ENCODE peak calls at places on chromosome X, in four cellular contexts. K is K562, I is H1, U is GM12878. X is an unnamed sample.

GRCh38 chrX:21166302-21166982 is 207.8 kb upstream of the CNKSR2 start:
- DNase-seq in K (no peak), I (no peak), U (no peak), X (no peak)

GRCh38 chrX:133676344-133677122 is 261.2 kb upstream of the GPC4 start:
- DNase-seq in K (no peak), I (no peak), U (no peak), X (no peak)

GRCh38 chrX:5113128-5113527 is 1115.5 kb downstream of the NLGN4X start:
- DNase-seq in K (no peak), I (no peak), U (no peak), X (no peak)

GRCh38 chrX:67939270-67939669 is 395.4 kb downstream of the AR start:
- DNase-seq in K (no peak), I (no peak), U (no peak), X (no peak)

GRCh38 chrX:96987228-96987627 is 103.5 kb downstream of the RPA4 start:
- DNase-seq in K (no peak), I (no peak), U (no peak), X (no peak)

GRCh38 chrX:40171513-40172168 is 73.9 kb upstream of the BCOR start:
- DNase-seq in K (peak), I (peak), U (no peak), X (no peak)

GRCh38 chrX:150690126-150690525 is 3.1 kb upstream of the MTMR1 start:
- DNase-seq in K (no peak), I (no peak), U (no peak), X (no peak)

GRCh38 chrX:29792335-29792734 is 423.0 kb upstream of the MAGEB2 start:
- DNase-seq in K (no peak), I (no peak), U (no peak), X (no peak)

GRCh38 chrX:17020371-17020770 is 73.9 kb downstream of the REPS2 start:
- DNase-seq in K (no peak), I (no peak), U (no peak), X (no peak)

GRCh38 chrX:10199212-10199611 is 42.4 kb downstream of the CLCN4 start:
- DNase-seq in K (no peak), I (no peak), U (no peak), X (no peak)

GRCh38 chrX:108312011-108312410 is 126.2 kb downstream of the COL4A6 start:
- DNase-seq in K (no peak), I (no peak), U (no peak), X (no peak)

GRCh38 chrX:11949291-11949690 is 189.0 kb upstream of the FRMPD4 start:
- DNase-seq in K (no peak), I (no peak), U (no peak), X (no peak)

GRCh38 chrX:101287402-101287801 is 3.7 kb downstream of the TAF7L start:
- DNase-seq in K (peak), I (no peak), U (peak), X (peak)

GRCh38 chrX:7972586-7972985 is 45.4 kb upstream of the PNPLA4 start:
- DNase-seq in K (no peak), I (no peak), U (no peak), X (no peak)

GRCh38 chrX:83759872-83760271 is 101.1 kb upstream of the CYLC1 start:
- DNase-seq in K (no peak), I (no peak), U (no peak), X (peak)

GRCh38 chrX:107205770-107206696 is at the start of the genes DNAAF6 and NUP62CL:
- DNase-seq in K (peak), I (peak), U (peak), X (peak)

GRCh38 chrX:39309018-39309620 is 507.9 kb downstream of the MID1IP1 start:
- DNase-seq in K (no peak), I (no peak), U (no peak), X (no peak)

GRCh38 chrX:68634649-68635227 is 12.7 kb upstream of the STARD8 start:
- DNase-seq in K (no peak), I (no peak), U (no peak), X (no peak)

GRCh38 chrX:120315776-120316175 is 4.5 kb upstream of the TMEM255A start:
- DNase-seq in K (no peak), I (no peak), U (no peak), X (no peak)

GRCh38 chrX:121456315-121456714 is 408.9 kb downstream of the GLUD2 start:
- DNase-seq in K (no peak), I (no peak), U (peak), X (no peak)

GRCh38 chrX:80807606-80808159 is 2.0 kb downstream of the BRWD3 start:
- DNase-seq in K (peak), I (no peak), U (no peak), X (peak)

GRCh38 chrX:124455966-124456365 is 109.6 kb downstream of the SH2D1A start:
- DNase-seq in K (no peak), I (no peak), U (no peak), X (no peak)

GRCh38 chrX:16892504-16893362 is 22.6 kb upstream of the RBBP7 start:
- DNase-seq in K (peak), I (peak), U (peak), X (peak)

GRCh38 chrX:39626749-39627148 is 471.0 kb downstream of the BCOR start:
- DNase-seq in K (no peak), I (no peak), U (no peak), X (no peak)

GRCh38 chrX:10633722-10634121 is 13.3 kb upstream of the MID1 start:
- DNase-seq in K (no peak), I (no peak), U (no peak), X (no peak)

GRCh38 chrX:130523460-130524394 is 121.9 kb downstream of the RBMX2 start:
- DNase-seq in K (peak), I (peak), U (no peak), X (peak)

GRCh38 chrX:85815203-85815751 is 232.1 kb downstream of the CHM start:
- DNase-seq in K (no peak), I (no peak), U (no peak), X (no peak)

GRCh38 chrX:71458866-71459265 is 74.0 kb upstream of the OGT start:
- DNase-seq in K (no peak), I (no peak), U (no peak), X (no peak)

GRCh38 chrX:51894697-51895336 is 1.4 kb downstream of the MAGED1 start:
- DNase-seq in K (no peak), I (peak), U (no peak), X (peak)

GRCh38 chrX:153643431-153644351 is 3.3 kb upstream of the DUSP9 start:
- DNase-seq in K (peak), I (no peak), U (no peak), X (peak)

GRCh38 chrX:136781180-136781797 is 557 bp upstream of the ARHGEF6 start:
- DNase-seq in K (no peak), I (no peak), U (no peak), X (no peak)

GRCh38 chrX:119756926-119757635 is 1.3 kb upstream of the SOWAHD start:
- DNase-seq in K (no peak), I (no peak), U (no peak), X (no peak)

GRCh38 chrX:10393899-10394298 is 226.5 kb downstream of the MID1 start:
- DNase-seq in K (no peak), I (no peak), U (no peak), X (no peak)

GRCh38 chrX:72146527-72146926 is 14.8 kb upstream of the RTL5 start:
- DNase-seq in K (no peak), I (no peak), U (no peak), X (no peak)

DNA sequence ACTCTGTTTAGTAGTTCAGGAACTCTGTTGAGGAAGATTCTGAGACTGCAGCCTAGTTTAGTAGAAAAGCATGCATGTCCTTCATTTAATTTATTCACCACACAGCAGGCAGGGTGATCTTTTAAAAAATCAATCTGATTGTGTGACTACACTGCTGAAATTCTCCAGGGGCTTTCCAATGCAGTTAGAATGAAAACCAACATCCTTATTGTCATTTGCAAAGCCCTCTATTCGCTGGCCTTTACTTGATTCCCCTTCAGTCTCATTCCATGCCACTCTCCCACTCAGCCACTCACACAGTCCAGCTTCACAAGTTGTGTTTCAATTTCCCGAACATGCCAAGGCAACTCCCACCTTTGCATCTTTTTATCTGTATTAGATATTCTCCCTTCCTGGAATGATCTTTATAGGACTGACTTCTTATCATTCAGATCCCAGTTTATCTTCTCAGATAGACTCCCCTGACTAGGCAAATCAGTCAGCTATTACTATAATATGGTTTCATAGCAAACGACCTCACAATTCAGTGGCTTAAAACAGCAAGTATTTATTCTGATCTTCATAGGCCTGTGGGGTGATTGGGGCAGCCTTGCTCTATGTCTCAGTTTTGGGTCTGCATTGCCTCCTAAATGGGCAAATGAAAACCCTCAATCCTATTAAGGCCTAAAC is 21.3 kb upstream of the FTHL17 start:
- DNase-seq in K (no peak), I (no peak), U (peak), X (no peak)
- H2AFZ ChIP-seq in K (no peak), I (no peak), U (peak), X (no peak)

GRCh38 chrX:109498434-109498833 is 16.5 kb upstream of the GUCY2F start:
- DNase-seq in K (no peak), I (no peak), U (no peak), X (no peak)
- H3K4me3 ChIP-seq in K (no peak), I (no peak), U (no peak), X (no peak)

GRCh38 chrX:65932173-65933084 is 107.5 kb downstream of the VSIG4 start:
- DNase-seq in K (peak), I (no peak), U (no peak), X (peak)

GRCh38 chrX:65928522-65928921 is 111.4 kb downstream of the VSIG4 start:
- DNase-seq in K (no peak), I (no peak), U (no peak), X (no peak)

DNA sequence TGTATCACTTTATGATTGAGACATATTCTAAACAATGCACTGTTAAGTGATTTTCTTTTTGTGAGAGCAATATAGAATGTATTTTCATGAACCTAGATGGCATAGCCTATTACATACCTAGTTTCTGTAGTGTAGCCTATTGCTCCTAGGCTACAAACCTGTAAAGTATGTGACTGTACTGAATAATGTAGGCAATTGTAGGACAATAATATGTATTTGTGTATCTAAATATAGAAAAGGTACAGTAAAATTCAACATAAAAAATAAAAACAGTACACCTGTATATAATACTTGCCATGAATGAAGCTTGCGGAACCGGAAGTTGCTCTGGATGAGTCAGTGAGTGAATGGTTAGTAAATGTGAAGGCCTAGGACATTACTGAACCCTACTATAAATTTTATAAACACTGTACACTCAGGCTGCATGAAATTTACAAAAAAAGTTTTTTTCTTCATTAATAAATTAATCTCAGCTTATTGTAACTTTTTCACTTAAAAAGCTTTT is 106.7 kb downstream of the VSIG4 start:
- DNase-seq in K (no peak), I (no peak), U (no peak), X (no peak)
- TF ChIP-seq NRF1 in K (no peak), I (no peak), U (no peak), X (no peak)

GRCh38 chrX:47189906-47190305 is 3.7 kb upstream of the UBA1 start:
- DNase-seq in K (no peak), I (no peak), U (no peak), X (no peak)
- H2AFZ ChIP-seq in K (no peak), I (no peak), U (no peak), X (no peak)

GRCh38 chrX:47960400-47960799 is 43.4 kb downstream of the ZNF182 start:
- DNase-seq in K (no peak), I (no peak), U (no peak), X (no peak)
- H3K4me3 ChIP-seq in K (no peak), I (no peak), U (no peak), X (no peak)